ENCODE peak calls at places on chromosomes 7 and 10, in nine cellular contexts. W is GM23248; B is WERI-Rb-1; C is transverse colon; A is brain microvascular endothelial cell; N is HCT116; M is neuronal stem cell; O is cardiac muscle cell; Q is CD8-positive, alpha-beta T cell. H is an unnamed sample.
A peak's percentile ranks its signal among the peaks of the same experiment; 100 is the strongest.

GRCh38 chr7:73622909-73623797 is 1.2 kb downstream of the MLXIPL start:
- DNase-seq in W (peak; percentile 36), B (no peak), C (peak; percentile 37), A (no peak), N (no peak), M (no peak), O (peak; percentile 27), Q (no peak), H (no peak)

GRCh38 chr7:33836797-33837355 is 68.5 kb upstream of the BMPER start:
- DNase-seq in W (no peak), B (peak; percentile 26), C (no peak), A (no peak), N (peak; percentile 46), M (no peak), O (no peak), Q (no peak), H (no peak)

GRCh38 chr7:108286290-108286904 is 156.2 kb upstream of the LAMB4 start:
- DNase-seq in W (no peak), B (no peak), C (no peak), A (no peak), N (no peak), M (no peak), O (no peak), Q (no peak), H (no peak)

GRCh38 chr10:2079603-2080078 is 342.3 kb upstream of the ADARB2 start:
- DNase-seq in W (no peak), B (no peak), C (no peak), A (no peak), N (no peak), M (no peak), O (no peak), Q (no peak), H (no peak)

GRCh38 chr7:129864042-129864441 is 88.7 kb downstream of the UBE2H start:
- DNase-seq in W (peak; percentile 40), B (no peak), C (no peak), A (no peak), N (no peak), M (no peak), O (no peak), Q (no peak), H (no peak)

GRCh38 chr10:78566216-78567135 is 502.3 kb upstream of the ZMIZ1 start:
- DNase-seq in W (peak; percentile 30), B (no peak), C (no peak), A (no peak), N (no peak), M (no peak), O (peak; percentile 27), Q (no peak), H (no peak)

GRCh38 chr7:29287366-29287765 is 92.8 kb downstream of the CHN2 start:
- DNase-seq in W (peak; percentile 93), B (no peak), C (no peak), A (peak; percentile 82), N (peak; percentile 64), M (no peak), O (no peak), Q (no peak), H (no peak)

GRCh38 chr10:128001346-128001745 is 94.4 kb downstream of the PTPRE start:
- DNase-seq in W (no peak), B (no peak), C (no peak), A (no peak), N (no peak), M (no peak), O (no peak), Q (no peak), H (no peak)

GRCh38 chr7:18706648-18707047 is 211.1 kb downstream of the HDAC9 start:
- DNase-seq in W (no peak), B (no peak), C (no peak), A (no peak), N (no peak), M (no peak), O (no peak), Q (no peak), H (no peak)

GRCh38 chr7:130350945-130351663 is 6.5 kb downstream of the CPA5 start:
- DNase-seq in W (no peak), B (peak; percentile 60), C (no peak), A (no peak), N (no peak), M (no peak), O (peak; percentile 64), Q (no peak), H (no peak)

GRCh38 chr10:45411607-45411940 is 37.6 kb downstream of the ALOX5 start:
- DNase-seq in W (no peak), B (no peak), C (no peak), A (no peak), N (no peak), M (no peak), O (no peak), Q (no peak), H (no peak)
- H3K36me3 ChIP-seq in W (no peaks in the 10 kb centered on the region), B (peaks cover 5% of the 10 kb centered on the region), C (no peaks in the 10 kb centered on the region), A (no peaks in the 10 kb centered on the region), N (no peaks in the 10 kb centered on the region), M (no peaks in the 10 kb centered on the region), O (no peaks in the 10 kb centered on the region), Q (no peaks in the 10 kb centered on the region), H (no peaks in the 10 kb centered on the region)

GRCh38 chr7:1844336-1844955 is 174.4 kb downstream of the ELFN1 start:
- DNase-seq in W (no peak), B (peak; percentile 18), C (no peak), A (no peak), N (no peak), M (no peak), O (no peak), Q (no peak), H (no peak)

GRCh38 chr7:1843271-1843861 is 173.3 kb downstream of the ELFN1 start:
- DNase-seq in W (no peak), B (peak; percentile 5), C (no peak), A (no peak), N (no peak), M (no peak), O (peak; percentile 75), Q (no peak), H (no peak)

GRCh38 chr7:1844956-1845390 is 174.9 kb downstream of the ELFN1 start:
- DNase-seq in W (no peak), B (peak; percentile 4), C (peak; percentile 3), A (no peak), N (no peak), M (no peak), O (peak; percentile 40), Q (no peak), H (no peak)

GRCh38 chr7:1842321-1843221 is 172.5 kb downstream of the ELFN1 start:
- DNase-seq in W (no peak), B (peak; percentile 79), C (peak; percentile 4), A (no peak), N (no peak), M (no peak), O (peak; percentile 48), Q (no peak), H (no peak)

GRCh38 chr7:1843921-1844335 is 173.9 kb downstream of the ELFN1 start:
- DNase-seq in W (no peak), B (no peak), C (peak; percentile 3), A (no peak), N (no peak), M (no peak), O (no peak), Q (no peak), H (no peak)
- H3K36me3 ChIP-seq in W (no peaks in the 10 kb centered on the region), B (no peaks in the 10 kb centered on the region), C (no peaks in the 10 kb centered on the region), A (no peaks in the 10 kb centered on the region), N (no peaks in the 10 kb centered on the region), M (no peaks in the 10 kb centered on the region), O (no peaks in the 10 kb centered on the region), Q (no peaks in the 10 kb centered on the region), H (peaks cover 41% of the 10 kb centered on the region)

GRCh38 chr10:73839276-73839966 is 28.0 kb upstream of the NDST2 start:
- DNase-seq in W (no peak), B (no peak), C (no peak), A (no peak), N (no peak), M (no peak), O (no peak), Q (no peak), H (no peak)

GRCh38 chr10:73838827-73839226 is 27.4 kb upstream of the NDST2 start:
- DNase-seq in W (peak; percentile 64), B (no peak), C (no peak), A (no peak), N (no peak), M (no peak), O (no peak), Q (no peak), H (no peak)

GRCh38 chr10:73837072-73837471 is 25.7 kb upstream of the NDST2 start:
- DNase-seq in W (peak; percentile 76), B (no peak), C (no peak), A (peak; percentile 28), N (no peak), M (no peak), O (no peak), Q (no peak), H (no peak)

GRCh38 chr10:73836427-73836826 is 25.0 kb upstream of the NDST2 start:
- DNase-seq in W (no peak), B (no peak), C (no peak), A (no peak), N (no peak), M (no peak), O (no peak), Q (no peak), H (no peak)

GRCh38 chr10:73838008-73838567 is 26.7 kb upstream of the NDST2 start:
- DNase-seq in W (no peak), B (no peak), C (no peak), A (no peak), N (no peak), M (no peak), O (no peak), Q (no peak), H (no peak)
- H3K36me3 ChIP-seq in W (no peaks in the 10 kb centered on the region), B (peaks cover 56% of the 10 kb centered on the region), C (no peaks in the 10 kb centered on the region), A (peaks cover 14% of the 10 kb centered on the region), N (peaks cover 28% of the 10 kb centered on the region), M (peaks cover 49% of the 10 kb centered on the region), O (peaks cover 12% of the 10 kb centered on the region), Q (peaks cover 28% of the 10 kb centered on the region), H (peaks cover 75% of the 10 kb centered on the region)

DNA sequence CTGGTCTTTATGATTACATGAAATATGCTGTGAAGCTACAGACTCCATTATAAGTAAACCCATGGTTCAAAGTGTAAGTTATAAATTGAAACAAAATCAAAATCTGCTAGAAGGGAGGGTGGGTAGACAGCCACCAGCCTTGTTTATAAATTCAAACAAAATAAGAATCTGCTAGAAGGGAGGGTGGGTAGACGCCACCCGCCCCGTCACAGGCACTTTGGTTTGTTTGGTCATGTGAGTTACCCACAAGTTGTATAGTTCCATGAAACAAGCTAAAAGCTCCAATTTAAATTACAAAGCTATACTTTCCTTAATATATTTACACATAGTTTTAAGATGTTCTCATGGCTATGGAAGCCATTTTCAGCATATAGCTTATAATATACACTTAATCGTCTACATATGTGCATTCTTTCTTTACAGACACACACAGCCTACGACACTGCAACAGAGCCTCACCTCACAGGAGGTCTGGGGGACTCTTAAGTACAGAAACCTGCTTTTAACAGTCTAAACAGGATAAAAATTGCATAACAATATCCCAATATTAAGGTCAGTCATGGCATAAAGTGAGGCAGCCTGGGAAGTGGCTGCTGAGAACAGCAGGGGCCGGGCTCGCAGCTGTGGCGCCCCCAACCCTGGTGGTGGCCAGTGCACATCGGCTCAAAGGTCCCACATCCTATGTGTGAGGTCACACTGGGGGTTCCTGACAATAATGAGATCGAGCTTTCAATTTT is 28.0 kb upstream of the NCAPG2 start:
- DNase-seq in W (no peak), B (no peak), C (no peak), A (no peak), N (no peak), M (no peak), O (no peak), Q (no peak), H (no peak)
- H3K36me3 ChIP-seq in W (peaks cover 52% of the 10 kb centered on the region), B (no peaks in the 10 kb centered on the region), C (no peaks in the 10 kb centered on the region), A (peaks cover 39% of the 10 kb centered on the region), N (peaks cover 13% of the 10 kb centered on the region), M (peaks cover 24% of the 10 kb centered on the region), O (peaks cover 18% of the 10 kb centered on the region), Q (peaks cover 40% of the 10 kb centered on the region), H (peaks cover 53% of the 10 kb centered on the region)